ENCODE peak calls at places on chromosomes 4 and X, in four cellular contexts. W, X, S and O are unnamed samples.

GRCh38 chr4:24630937-24631336 is 46.6 kb upstream of the DHX15 start:
- DNase-seq in W (no peak), X (no peak), S (no peak), O (no peak)

GRCh38 chrX:8191022-8191421 is 20.0 kb upstream of the VCX2 start:
- DNase-seq in W (peak), X (no peak), S (no peak), O (no peak)

GRCh38 chr4:32775049-32775448 is 2054.9 kb downstream of the PCDH7 start:
- DNase-seq in W (no peak), X (peak), S (peak), O (no peak)

GRCh38 chr4:53974561-53974960 is 89.8 kb downstream of the CHIC2 start:
- DNase-seq in W (peak), X (no peak), S (no peak), O (no peak)

GRCh38 chr4:168183717-168184571 is 91.6 kb downstream of the ANXA10 start:
- DNase-seq in W (peak), X (peak), S (peak), O (peak)

GRCh38 chrX:87160435-87161010 is 357.1 kb upstream of the KLHL4 start:
- DNase-seq in W (no peak), X (peak), S (no peak), O (no peak)

GRCh38 chr4:61204353-61204752 is 4.2 kb downstream of the ADGRL3 start:
- DNase-seq in W (peak), X (peak), S (no peak), O (no peak)

GRCh38 chrX:40100141-40100536 is 2.4 kb upstream of the BCOR start:
- DNase-seq in W (peak), X (no peak), S (peak), O (no peak)

GRCh38 chr4:90187148-90187884 is 60.1 kb downstream of the CCSER1 start:
- DNase-seq in W (no peak), X (no peak), S (no peak), O (no peak)

GRCh38 chrX:26100421-26100920 is 37.7 kb upstream of the MAGEB18 start:
- DNase-seq in W (no peak), X (no peak), S (no peak), O (no peak)

GRCh38 chr4:67451464-67451863 is 93.8 kb downstream of the CENPC start:
- DNase-seq in W (peak), X (no peak), S (no peak), O (no peak)

GRCh38 chr4:188780686-188781085 is 641.4 kb downstream of the TRIML1 start:
- DNase-seq in W (no peak), X (no peak), S (no peak), O (no peak)

GRCh38 chrX:11437642-11438379 is 144.6 kb downstream of the AMELX start:
- DNase-seq in W (no peak), X (no peak), S (no peak), O (no peak)

GRCh38 chr4:110480031-110480549 is 4.1 kb downstream of the ENPEP start:
- DNase-seq in W (peak), X (peak), S (no peak), O (no peak)

GRCh38 chr4:167456619-167457018 is 222.3 kb upstream of the SPOCK3 start:
- DNase-seq in W (no peak), X (no peak), S (no peak), O (no peak)

GRCh38 chrX:13703589-13703988 is 14.7 kb downstream of the RAB9A start:
- DNase-seq in W (no peak), X (no peak), S (no peak), O (no peak)

GRCh38 chrX:5314148-5314547 is 914.5 kb downstream of the NLGN4X start:
- DNase-seq in W (no peak), X (no peak), S (no peak), O (no peak)

GRCh38 chr4:138851626-138852443 is 163.7 kb upstream of the NOCT start:
- DNase-seq in W (peak), X (peak), S (no peak), O (no peak)

GRCh38 chr4:144748814-144749555 is 103.0 kb downstream of the HHIP start:
- DNase-seq in W (no peak), X (no peak), S (no peak), O (no peak)

GRCh38 chr4:100357542-100357941 is 160.3 kb downstream of the EMCN start:
- DNase-seq in W (no peak), X (peak), S (no peak), O (no peak)

GRCh38 chr4:118289794-118290193 is 63.0 kb downstream of the PRSS12 start:
- DNase-seq in W (no peak), X (no peak), S (no peak), O (no peak)

GRCh38 chrX:3820170-3820569 is 106.7 kb upstream of the PRKX start:
- DNase-seq in W (peak), X (no peak), S (no peak), O (no peak)

GRCh38 chr4:84681488-84682274 is 98.8 kb downstream of the CDS1 start:
- DNase-seq in W (peak), X (no peak), S (no peak), O (no peak)

GRCh38 chrX:281166-281999 is at the start of gene PLCXD1:
- DNase-seq in W (no peak), X (peak), S (peak), O (no peak)

GRCh38 chr4:117949621-117950020 is 84.7 kb upstream of the NDST3 start:
- DNase-seq in W (no peak), X (no peak), S (no peak), O (no peak)

GRCh38 chrX:9644335-9644734 is 121.3 kb downstream of the GPR143 start:
- DNase-seq in W (no peak), X (no peak), S (no peak), O (no peak)

GRCh38 chr4:75741027-75741426 is 16.6 kb downstream of the USO1 start:
- DNase-seq in W (no peak), X (no peak), S (no peak), O (no peak)

GRCh38 chr4:38523524-38524448 is 140.2 kb upstream of the KLF3 start:
- DNase-seq in W (peak), X (no peak), S (no peak), O (peak)

GRCh38 chr4:39406763-39407583 is at the start of gene KLB:
- DNase-seq in W (no peak), X (no peak), S (no peak), O (no peak)

DNA sequence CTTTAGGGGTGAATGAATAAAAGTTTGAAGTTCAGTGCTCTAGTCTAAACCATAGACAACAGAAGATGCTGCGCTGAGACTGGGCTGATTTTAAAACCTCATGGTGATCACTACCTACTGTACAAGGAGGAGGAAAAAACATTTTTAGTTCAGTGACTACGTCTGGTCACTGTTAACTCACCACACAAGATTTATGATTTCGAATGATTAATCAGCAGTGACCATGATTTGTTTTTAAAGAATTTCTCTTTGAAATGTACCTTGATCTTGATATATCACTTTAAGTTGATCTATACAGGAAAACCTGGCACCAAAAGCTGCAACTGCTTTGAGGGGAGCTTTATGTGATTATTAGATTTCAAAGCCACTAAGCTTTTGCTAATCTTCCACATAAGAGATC is 286.3 kb downstream of the PDGFC start:
- DNase-seq in W (peak), X (no peak), S (no peak), O (no peak)
- H3K4me3 ChIP-seq in W (no peak), X (no peak), S (peak), O (no peak)

GRCh38 chr4:73127839-73128448 is 58.4 kb upstream of the COX18 start:
- DNase-seq in W (no peak), X (peak), S (peak), O (no peak)
- TF ChIP-seq CTCF in W (peak), X (peak), S (peak), O (peak)

DNA sequence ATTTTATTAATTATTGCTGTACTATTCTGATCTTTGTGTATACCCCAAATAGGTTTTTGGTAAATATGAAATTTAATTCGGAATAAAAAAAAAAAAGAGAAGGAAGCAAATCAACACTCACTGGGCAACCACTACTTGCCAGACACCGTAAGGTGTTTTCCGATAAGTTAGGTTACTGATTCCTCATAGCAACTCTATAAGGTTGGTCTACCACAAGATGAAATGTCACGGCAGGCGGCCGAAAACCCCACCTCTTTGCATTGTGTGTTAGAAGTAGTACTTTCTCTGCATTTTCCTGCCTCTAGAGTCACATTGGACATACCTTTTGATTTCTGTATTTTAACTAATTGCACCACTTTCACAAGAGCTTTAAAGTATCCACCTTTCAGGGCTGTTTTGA is 44.5 kb upstream of the RASGEF1B start:
- DNase-seq in W (no peak), X (no peak), S (no peak), O (no peak)
- H3K4me3 ChIP-seq in W (no peak), X (no peak), S (no peak), O (no peak)

DNA sequence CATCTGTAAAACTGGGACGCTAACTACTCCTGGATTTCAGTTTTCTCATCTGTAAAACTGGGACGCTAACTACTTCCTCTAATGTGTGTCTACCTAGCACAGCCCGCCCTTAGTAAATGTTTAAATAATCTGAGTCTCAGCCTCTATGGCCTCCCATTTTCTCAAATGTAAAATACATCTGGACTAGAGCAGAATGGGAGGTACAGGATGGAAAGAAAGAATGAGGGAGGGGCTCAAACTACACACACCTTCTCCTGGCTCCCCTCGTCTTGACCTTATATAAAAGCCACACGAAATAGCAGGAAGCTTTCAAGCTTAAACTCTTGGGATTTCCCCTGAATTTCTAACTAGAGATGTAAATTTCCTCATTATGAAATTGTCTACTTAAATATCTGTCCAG is 219.8 kb downstream of the NWD2 start:
- DNase-seq in W (no peak), X (no peak), S (no peak), O (no peak)
- TF ChIP-seq CTCF in W (no peak), X (no peak), S (no peak), O (no peak)